ENCODE peak calls at places on chromosomes 2 and 18, in seven cellular contexts. G is AG10803; L is naive thymus-derived CD4-positive, alpha-beta T cell; D is GM23248; H is prostate gland; V is endodermal cell; I is cardiac fibroblast. Q is an unnamed sample.
A peak's percentile ranks its signal among the peaks of the same experiment; 100 is the strongest.

GRCh38 chr18:44866103-44866502 is 185.4 kb downstream of the SETBP1 start:
- DNase-seq in G (no peak), L (no peak), D (no peak), H (no peak), V (no peak), I (no peak), Q (no peak)

GRCh38 chr2:210233487-210233886 is 8.2 kb upstream of the ACADL start:
- DNase-seq in G (no peak), L (no peak), D (no peak), H (peak; percentile 45), V (no peak), I (no peak), Q (no peak)

GRCh38 chr18:77173274-77174030 is 40.9 kb upstream of the MBP start:
- DNase-seq in G (no peak), L (no peak), D (no peak), H (no peak), V (no peak), I (no peak), Q (no peak)

GRCh38 chr2:173349295-173349694 is 5.4 kb upstream of the CDCA7 start:
- DNase-seq in G (no peak), L (no peak), D (no peak), H (no peak), V (no peak), I (no peak), Q (no peak)

GRCh38 chr2:2696341-2697132 is 365.5 kb upstream of the MYT1L start:
- DNase-seq in G (no peak), L (no peak), D (no peak), H (no peak), V (no peak), I (no peak), Q (no peak)

GRCh38 chr2:239360008-239360407 is 40.8 kb downstream of the HDAC4 start:
- DNase-seq in G (no peak), L (no peak), D (no peak), H (no peak), V (no peak), I (no peak), Q (no peak)

GRCh38 chr18:51952844-51953243 is 387.2 kb upstream of the DCC start:
- DNase-seq in G (no peak), L (no peak), D (no peak), H (no peak), V (no peak), I (no peak), Q (no peak)

GRCh38 chr2:74379851-74380789 is at the start of gene DCTN1:
- DNase-seq in G (peak; percentile 74), L (no peak), D (peak; percentile 90), H (peak; percentile 43), V (peak; percentile 91), I (peak; percentile 72), Q (peak; percentile 66)

GRCh38 chr18:46096651-46097300 is 1.3 kb downstream of the ATP5F1A start:
- DNase-seq in G (no peak), L (no peak), D (peak; percentile 40), H (no peak), V (peak; percentile 47), I (peak; percentile 18), Q (peak; percentile 14)

DNA sequence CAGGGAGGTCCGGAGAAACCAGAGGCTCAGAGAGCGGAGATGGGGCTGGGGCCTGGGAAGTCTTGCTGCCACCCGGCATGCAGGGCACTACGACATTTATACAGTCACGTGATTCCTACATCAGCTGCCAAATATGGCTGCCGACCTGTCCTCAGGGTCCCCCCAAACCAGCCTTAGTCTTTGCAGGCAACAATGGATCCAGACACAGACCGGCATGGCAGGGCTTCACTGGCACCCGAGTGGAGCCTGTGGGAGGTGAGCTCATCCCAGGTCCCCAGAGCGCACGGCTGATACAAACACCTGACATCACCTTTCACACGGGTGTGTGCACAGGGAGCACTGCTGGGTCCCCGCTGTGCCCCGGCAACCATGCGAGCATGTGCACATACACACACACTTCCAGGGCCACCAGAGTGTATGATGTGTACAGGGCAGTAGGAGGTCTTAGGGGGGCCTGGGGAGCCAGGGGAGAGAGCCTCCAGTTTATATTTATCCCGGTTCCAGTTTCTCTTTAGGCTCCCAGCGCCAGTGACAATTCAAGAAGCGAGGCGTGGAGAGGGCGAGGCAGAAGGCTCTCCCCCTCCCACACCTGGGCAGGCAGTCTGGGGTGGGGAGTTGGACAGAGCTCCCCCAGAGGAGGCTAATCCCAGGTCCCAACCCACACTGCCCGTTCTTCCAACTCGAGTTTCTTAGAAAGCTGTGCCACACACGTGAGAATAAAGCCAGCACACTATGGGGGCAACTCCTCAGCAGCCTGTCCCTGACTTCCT is 2.7 kb downstream of the SEMA4C start:
- DNase-seq in G (no peak), L (no peak), D (no peak), H (no peak), V (no peak), I (no peak), Q (no peak)
- H3K4me3 ChIP-seq in G (peak overlapping the region; percentile 88), L (peak overlapping the region; percentile 81), D (peak overlapping the region; percentile 86), H (peak overlapping the region; percentile 100), V (peak overlapping the region; percentile 93), I (peak overlapping the region; percentile 85), Q (peak overlapping the region; percentile 84)

GRCh38 chr2:237687666-237688065 is 60.3 kb downstream of the LRRFIP1 start:
- DNase-seq in G (peak; percentile 100), L (peak; percentile 75), D (peak; percentile 100), H (no peak), V (peak; percentile 17), I (peak; percentile 100), Q (peak; percentile 100)
- H3K4me3 ChIP-seq in G (no peak overlapping the region), L (no peak overlapping the region), D (peak overlapping the region; percentile 43), H (no peak overlapping the region), V (no peak overlapping the region), I (no peak overlapping the region), Q (no peak overlapping the region)

DNA sequence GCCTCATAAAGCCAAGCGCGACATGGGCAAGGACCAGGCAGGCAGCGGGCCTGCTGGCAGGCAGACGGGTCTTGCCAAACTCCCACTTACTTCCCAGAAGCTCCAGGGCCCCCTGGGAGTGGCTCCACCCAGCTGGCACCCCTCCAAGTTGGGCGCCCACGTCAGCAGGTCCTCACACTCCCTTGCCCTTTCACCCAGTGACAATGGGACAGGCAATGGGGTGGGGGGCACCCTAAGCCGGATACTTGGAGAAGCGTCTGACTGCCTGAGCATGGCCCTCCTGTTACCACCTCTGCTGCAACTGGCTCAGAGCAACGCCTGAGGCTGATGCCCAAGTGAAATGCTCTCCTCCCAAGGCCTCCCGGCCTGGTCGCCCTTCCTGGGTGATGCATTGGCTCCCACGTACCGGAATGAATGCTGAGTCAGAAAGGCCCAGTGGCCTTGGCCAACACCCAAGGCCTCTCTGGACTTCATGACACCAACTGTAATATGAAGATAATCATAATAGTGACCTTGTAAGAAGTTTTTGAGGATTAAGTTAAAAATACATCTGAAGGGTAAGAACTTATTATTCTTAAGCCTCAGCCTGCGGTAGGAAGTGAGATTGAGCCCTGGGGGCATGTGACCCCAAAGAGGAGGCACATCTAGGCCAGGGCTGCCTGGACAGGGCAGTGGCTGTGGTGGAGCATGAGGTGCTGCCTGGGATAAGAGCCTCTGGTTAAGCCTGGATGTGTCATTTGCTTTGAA is 31.7 kb downstream of the KCNK3 start:
- DNase-seq in G (peak; percentile 65), L (no peak), D (peak; percentile 94), H (no peak), V (no peak), I (peak; percentile 92), Q (peak; percentile 85)
- H3K4me3 ChIP-seq in G (no peak overlapping the region), L (no peak overlapping the region), D (no peak overlapping the region), H (no peak overlapping the region), V (no peak overlapping the region), I (no peak overlapping the region), Q (no peak overlapping the region)

DNA sequence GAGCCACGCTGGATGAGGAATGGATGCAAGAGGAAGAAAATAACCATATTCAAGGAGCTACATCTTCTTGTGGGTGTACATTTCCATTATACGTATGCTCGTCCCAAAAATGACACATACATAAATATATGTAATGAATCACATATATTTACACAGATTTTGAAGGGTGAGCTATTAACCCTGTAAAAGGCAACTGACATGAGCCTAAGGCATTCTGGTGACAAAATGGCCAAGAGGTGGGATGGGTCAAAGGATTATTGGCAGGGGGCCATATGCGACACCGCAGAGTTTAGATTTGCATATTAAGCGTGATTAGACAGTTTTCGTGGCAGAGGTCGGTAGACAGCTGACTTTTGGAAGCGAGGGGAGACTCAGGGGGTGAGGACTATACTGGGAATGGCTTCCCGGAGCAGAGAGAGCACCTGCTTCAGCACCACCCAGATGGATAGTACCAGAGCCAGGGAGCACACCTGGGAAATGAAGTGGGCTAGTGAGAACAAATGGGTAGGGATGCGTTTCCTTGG is 431 bp upstream of the CNRIP1 start:
- DNase-seq in G (peak; percentile 4), L (no peak), D (no peak), H (no peak), V (peak; percentile 86), I (no peak), Q (peak; percentile 11)
- H3K4me3 ChIP-seq in G (peak overlapping the region; percentile 86), L (peak overlapping the region; percentile 42), D (peak overlapping the region; percentile 96), H (peak overlapping the region; percentile 40), V (peak overlapping the region; percentile 78), I (peak overlapping the region; percentile 84), Q (peak overlapping the region; percentile 85)

GRCh38 chr2:109258376-109258775 is 129.4 kb downstream of the SH3RF3 start:
- DNase-seq in G (no peak), L (no peak), D (no peak), H (no peak), V (peak; percentile 44), I (no peak), Q (no peak)
- H3K4me3 ChIP-seq in G (no peak overlapping the region), L (no peak overlapping the region), D (no peak overlapping the region), H (no peak overlapping the region), V (no peak overlapping the region), I (no peak overlapping the region), Q (no peak overlapping the region)

GRCh38 chr18:13550446-13551304 is 175.7 kb downstream of the FAM210A start:
- DNase-seq in G (no peak), L (peak; percentile 2), D (no peak), H (no peak), V (peak; percentile 20), I (no peak), Q (no peak)

GRCh38 chr18:13549879-13550231 is 176.5 kb downstream of the FAM210A start:
- DNase-seq in G (no peak), L (no peak), D (no peak), H (no peak), V (no peak), I (no peak), Q (no peak)

GRCh38 chr18:13548944-13549878 is 177.1 kb downstream of the FAM210A start:
- DNase-seq in G (no peak), L (no peak), D (no peak), H (peak; percentile 55), V (no peak), I (no peak), Q (no peak)

GRCh38 chr18:13551841-13552733 is 174.3 kb downstream of the FAM210A start:
- DNase-seq in G (no peak), L (no peak), D (no peak), H (no peak), V (peak; percentile 38), I (no peak), Q (no peak)

GRCh38 chr18:13551305-13551603 is 175.1 kb downstream of the FAM210A start:
- DNase-seq in G (no peak), L (no peak), D (no peak), H (no peak), V (peak; percentile 22), I (no peak), Q (no peak)
- H3K4me3 ChIP-seq in G (no peak overlapping the region), L (no peak overlapping the region), D (no peak overlapping the region), H (no peak overlapping the region), V (no peak overlapping the region), I (no peak overlapping the region), Q (no peak overlapping the region)